ENCODE peak calls at places on chromosomes 1 and 21, in five cellular contexts. S is neural crest cell; L is progenitor cell of endocrine pancreas; P is MV-4-11; E is effector CD4-positive, alpha-beta T cell. T is an unnamed sample.
A peak's percentile ranks its signal among the peaks of the same experiment; 100 is the strongest.

GRCh38 chr21:44360174-44360573 is 6.8 kb downstream of the TRPM2 start:
- DNase-seq in S (no peak), E (no peak), P (peak; percentile 83), L (no peak), T (peak; percentile 8)

GRCh38 chr21:37393030-37393429 is 26.5 kb downstream of the DYRK1A start:
- DNase-seq in P (no peak), S (no peak), L (no peak), E (no peak), T (no peak)

GRCh38 chr1:206694551-206695124 is 9.9 kb downstream of the MAPKAPK2 start:
- DNase-seq in P (no peak), E (no peak), L (no peak), S (no peak), T (no peak)

GRCh38 chr1:60134706-60135105 is 61.1 kb upstream of the C1orf87 start:
- DNase-seq in L (no peak), P (no peak), E (no peak), S (no peak), T (no peak)

GRCh38 chr1:153490272-153491051 is 30.0 kb upstream of the S100A7 start:
- DNase-seq in E (no peak), L (no peak), S (no peak), P (peak; percentile 98), T (peak; percentile 57)

GRCh38 chr1:13661539-13661938 is 38.4 kb upstream of the PRDM2 start:
- DNase-seq in S (no peak), L (no peak), P (no peak), E (no peak), T (no peak)

GRCh38 chr1:44035726-44036408 is 4.6 kb upstream of the SLC6A9 start:
- DNase-seq in S (no peak), E (no peak), L (no peak), P (no peak), T (no peak)

GRCh38 chr1:89607888-89608626 is 24.9 kb upstream of the LRRC8C start:
- DNase-seq in L (no peak), E (peak; percentile 79), P (no peak), S (no peak), T (no peak)

GRCh38 chr1:37068897-37069296 is 34.6 kb upstream of the GRIK3 start:
- DNase-seq in P (no peak), E (no peak), S (no peak), L (no peak), T (peak; percentile 62)

GRCh38 chr1:157739229-157739901 is 37.6 kb downstream of the FCRL2 start:
- DNase-seq in E (no peak), S (no peak), P (no peak), L (no peak), T (no peak)

T was measured in NCI-H1694.